ENCODE peak calls at places on chromosomes 11 and 22, in six cellular contexts. N, V, B, X, F and Y are unnamed samples.

GRCh38 chr11:7851391-7851790 is 54.6 kb upstream of the OR5P2 start:
- DNase-seq in N (no peak), V (no peak), B (no peak), X (no peak), F (no peak), Y (no peak)

GRCh38 chr11:74847895-74848294 is 99.2 kb downstream of the RNF169 start:
- DNase-seq in N (no peak), V (no peak), B (no peak), X (no peak), F (no peak), Y (no peak)

GRCh38 chr11:19849947-19850593 is 137.4 kb downstream of the NAV2 start:
- DNase-seq in N (no peak), V (no peak), B (no peak), X (no peak), F (no peak), Y (no peak)

GRCh38 chr22:37409557-37409956 is 17.7 kb downstream of the ELFN2 start:
- DNase-seq in N (no peak), V (no peak), B (no peak), X (no peak), F (no peak), Y (no peak)

GRCh38 chr11:108775324-108775723 is 110.5 kb downstream of the DDX10 start:
- DNase-seq in N (no peak), V (no peak), B (no peak), X (no peak), F (no peak), Y (no peak)

GRCh38 chr11:116720895-116721294 is 51.9 kb downstream of the BUD13 start:
- DNase-seq in N (no peak), V (no peak), B (no peak), X (no peak), F (no peak), Y (no peak)

GRCh38 chr11:103110406-103110805 is 1.2 kb downstream of the DYNC2H1 start:
- DNase-seq in N (no peak), V (no peak), B (no peak), X (no peak), F (no peak), Y (no peak)

GRCh38 chr22:27210111-27210739 is 552.8 kb downstream of the MIAT start:
- DNase-seq in N (no peak), V (no peak), B (no peak), X (no peak), F (no peak), Y (no peak)

GRCh38 chr11:12393691-12394090 is 16.3 kb downstream of the PARVA start:
- DNase-seq in N (no peak), V (no peak), B (no peak), X (no peak), F (no peak), Y (no peak)

GRCh38 chr11:35619030-35619753 is 932 bp downstream of the FJX1 start:
- DNase-seq in N (no peak), V (no peak), B (peak), X (peak), F (peak), Y (no peak)

GRCh38 chr22:42752230-42752746 is 31.6 kb upstream of the A4GALT start:
- DNase-seq in N (no peak), V (no peak), B (no peak), X (no peak), F (no peak), Y (no peak)

GRCh38 chr22:40637181-40638150 is 947 bp upstream of the MRTFA start:
- DNase-seq in N (no peak), V (no peak), B (no peak), X (peak), F (no peak), Y (no peak)

GRCh38 chr22:44686873-44687600 is 15.0 kb upstream of the PRR5 start:
- DNase-seq in N (no peak), V (no peak), B (no peak), X (no peak), F (no peak), Y (no peak)

GRCh38 chr22:49934891-49935557 is 16.6 kb downstream of the CRELD2 start:
- DNase-seq in N (no peak), V (peak), B (peak), X (peak), F (peak), Y (no peak)

GRCh38 chr22:42268852-42269406 is 1.5 kb downstream of the TCF20 start:
- DNase-seq in N (no peak), V (no peak), B (no peak), X (no peak), F (no peak), Y (no peak)

GRCh38 chr22:29143848-29144785 is 61.6 kb upstream of the EMID1 start:
- DNase-seq in N (no peak), V (no peak), B (no peak), X (no peak), F (no peak), Y (no peak)

GRCh38 chr11:58577441-58578135 is 1.3 kb upstream of the ZFP91 start:
- DNase-seq in N (no peak), V (peak), B (no peak), X (peak), F (peak), Y (no peak)

GRCh38 chr11:64892411-64892831 is 14.0 kb upstream of the EHD1 start:
- DNase-seq in N (no peak), V (no peak), B (no peak), X (no peak), F (no peak), Y (no peak)

GRCh38 chr11:88312665-88313064 is 24.9 kb downstream of the CTSC start:
- DNase-seq in N (no peak), V (no peak), B (no peak), X (no peak), F (no peak), Y (no peak)

GRCh38 chr22:44331881-44332714 is 19.3 kb upstream of the SHISAL1 start:
- DNase-seq in N (no peak), V (no peak), B (no peak), X (no peak), F (no peak), Y (no peak)

GRCh38 chr11:116379185-116379828 is 393.5 kb downstream of the BUD13 start:
- DNase-seq in N (no peak), V (no peak), B (no peak), X (peak), F (no peak), Y (no peak)

GRCh38 chr22:26835929-26836528 is 178.6 kb downstream of the MIAT start:
- DNase-seq in N (no peak), V (no peak), B (peak), X (peak), F (peak), Y (no peak)

GRCh38 chr11:128208329-128209220 is 378.8 kb downstream of the ETS1 start:
- DNase-seq in N (no peak), V (no peak), B (no peak), X (no peak), F (no peak), Y (no peak)

GRCh38 chr11:63855975-63856374 is 17.1 kb downstream of the MARK2 start:
- DNase-seq in N (no peak), V (peak), B (no peak), X (no peak), F (no peak), Y (no peak)

GRCh38 chr11:125451400-125452124 is 44.5 kb downstream of the FEZ1 start:
- DNase-seq in N (no peak), V (no peak), B (no peak), X (peak), F (no peak), Y (no peak)

GRCh38 chr11:58192229-58192628 is 3.4 kb downstream of the OR9Q2 start:
- DNase-seq in N (no peak), V (no peak), B (no peak), X (no peak), F (no peak), Y (no peak)

GRCh38 chr11:13415201-13415600 is 47.8 kb downstream of the BTBD10 start:
- DNase-seq in N (no peak), V (no peak), B (no peak), X (no peak), F (no peak), Y (no peak)

GRCh38 chr11:69293819-69294505 is at the start of gene MYEOV:
- DNase-seq in N (no peak), V (peak), B (no peak), X (peak), F (peak), Y (no peak)

GRCh38 chr22:40381461-40381860 is 11.1 kb downstream of the SGSM3 start:
- DNase-seq in N (no peak), V (no peak), B (no peak), X (no peak), F (no peak), Y (no peak)

GRCh38 chr11:47714554-47715081 is 551 bp downstream of the AGBL2 start:
- DNase-seq in N (no peak), V (no peak), B (peak), X (peak), F (no peak), Y (no peak)

GRCh38 chr11:120912915-120913314 is 111.0 kb upstream of the TBCEL start:
- DNase-seq in N (no peak), V (no peak), B (no peak), X (no peak), F (no peak), Y (no peak)

GRCh38 chr11:43547411-43547718 is 133.2 kb upstream of the HSD17B12 start:
- DNase-seq in N (no peak), V (no peak), B (no peak), X (peak), F (no peak), Y (no peak)

GRCh38 chr22:32531955-32532818 is 57.6 kb downstream of the FBXO7 start:
- DNase-seq in N (no peak), V (no peak), B (no peak), X (no peak), F (no peak), Y (no peak)

GRCh38 chr11:120400564-120401364 is 64.6 kb downstream of the ARHGEF12 start:
- DNase-seq in N (no peak), V (no peak), B (no peak), X (no peak), F (no peak), Y (no peak)

GRCh38 chr22:50698546-50698945 is 25.9 kb downstream of the SHANK3 start:
- DNase-seq in N (no peak), V (no peak), B (no peak), X (no peak), F (no peak), Y (no peak)